ENCODE peak calls at places on chromosomes 3 and 15, in six cellular contexts. One of them, this sample, is unnamed. For H3K36me3 and H3K27me3, the result is how much of the 10 kb centered on the place peaks cover.

GRCh38 chr3:49701388-49702077 is 12.2 kb downstream of the RNF123 start:
- DNase-seq in Peyer's patch: no peak
- DNase-seq in CD8-positive, alpha-beta memory T cell: no peak
- DNase-seq in adrenal gland: no peak
- DNase-seq in right lobe of liver: no peak
- DNase-seq in esophagus muscularis mucosa: no peak
- DNase-seq in this sample: no peak

GRCh38 chr15:70098461-70099166 is 897 bp upstream of the TLE3 start:
- DNase-seq in right lobe of liver: peak
- DNase-seq in Peyer's patch: peak
- DNase-seq in adrenal gland: peak
- DNase-seq in esophagus muscularis mucosa: no peak
- DNase-seq in CD8-positive, alpha-beta memory T cell: peak
- DNase-seq in this sample: no peak

GRCh38 chr3:140994316-140994715 is 52.7 kb downstream of the SLC25A36 start:
- DNase-seq in CD8-positive, alpha-beta memory T cell: no peak
- DNase-seq in esophagus muscularis mucosa: no peak
- DNase-seq in right lobe of liver: no peak
- DNase-seq in adrenal gland: no peak
- DNase-seq in Peyer's patch: no peak
- DNase-seq in this sample: no peak

GRCh38 chr15:82540984-82541431 is 751 bp upstream of the RPS17 start:
- DNase-seq in Peyer's patch: no peak
- DNase-seq in esophagus muscularis mucosa: no peak
- DNase-seq in right lobe of liver: no peak
- DNase-seq in adrenal gland: peak
- DNase-seq in CD8-positive, alpha-beta memory T cell: no peak
- DNase-seq in this sample: no peak

GRCh38 chr15:50363612-50364011 is 8.6 kb upstream of the GABPB1 start:
- DNase-seq in CD8-positive, alpha-beta memory T cell: no peak
- DNase-seq in adrenal gland: no peak
- DNase-seq in esophagus muscularis mucosa: no peak
- DNase-seq in Peyer's patch: no peak
- DNase-seq in right lobe of liver: no peak
- DNase-seq in this sample: no peak

GRCh38 chr3:107684431-107684925 is 161.7 kb downstream of the BBX start:
- DNase-seq in adrenal gland: no peak
- DNase-seq in right lobe of liver: no peak
- DNase-seq in CD8-positive, alpha-beta memory T cell: peak
- DNase-seq in esophagus muscularis mucosa: no peak
- DNase-seq in Peyer's patch: no peak
- DNase-seq in this sample: peak

GRCh38 chr3:111103807-111104206 is 32.2 kb downstream of the NECTIN3 start:
- DNase-seq in Peyer's patch: no peak
- DNase-seq in adrenal gland: no peak
- DNase-seq in esophagus muscularis mucosa: no peak
- DNase-seq in CD8-positive, alpha-beta memory T cell: no peak
- DNase-seq in right lobe of liver: no peak
- DNase-seq in this sample: no peak

GRCh38 chr3:50574280-50574831 is 5.0 kb downstream of the HEMK1 start:
- DNase-seq in adrenal gland: no peak
- DNase-seq in esophagus muscularis mucosa: no peak
- DNase-seq in Peyer's patch: no peak
- DNase-seq in right lobe of liver: no peak
- DNase-seq in CD8-positive, alpha-beta memory T cell: no peak
- DNase-seq in this sample: no peak

GRCh38 chr3:127035672-127036071 is 52.8 kb downstream of the PLXNA1 start:
- DNase-seq in right lobe of liver: peak
- DNase-seq in CD8-positive, alpha-beta memory T cell: no peak
- DNase-seq in adrenal gland: peak
- DNase-seq in Peyer's patch: peak
- DNase-seq in esophagus muscularis mucosa: no peak
- DNase-seq in this sample: no peak

GRCh38 chr3:172034786-172035685 is 4.3 kb upstream of the FNDC3B start:
- DNase-seq in CD8-positive, alpha-beta memory T cell: peak
- DNase-seq in esophagus muscularis mucosa: no peak
- DNase-seq in right lobe of liver: no peak
- DNase-seq in adrenal gland: no peak
- DNase-seq in Peyer's patch: no peak
- DNase-seq in this sample: no peak

GRCh38 chr3:101836907-101837598 is 12.3 kb upstream of the NFKBIZ start:
- DNase-seq in right lobe of liver: no peak
- DNase-seq in adrenal gland: no peak
- DNase-seq in Peyer's patch: no peak
- DNase-seq in CD8-positive, alpha-beta memory T cell: no peak
- DNase-seq in esophagus muscularis mucosa: no peak
- DNase-seq in this sample: no peak

GRCh38 chr15:52217186-52217585 is 26.0 kb upstream of the GNB5 start:
- DNase-seq in right lobe of liver: no peak
- DNase-seq in Peyer's patch: no peak
- DNase-seq in adrenal gland: no peak
- DNase-seq in CD8-positive, alpha-beta memory T cell: no peak
- DNase-seq in esophagus muscularis mucosa: no peak
- DNase-seq in this sample: no peak

GRCh38 chr3:186946756-186947375 is 16.5 kb downstream of the ST6GAL1 start:
- DNase-seq in adrenal gland: no peak
- DNase-seq in esophagus muscularis mucosa: no peak
- DNase-seq in CD8-positive, alpha-beta memory T cell: no peak
- DNase-seq in right lobe of liver: no peak
- DNase-seq in Peyer's patch: no peak
- DNase-seq in this sample: no peak

GRCh38 chr3:186940965-186941364 is 10.6 kb downstream of the ST6GAL1 start:
- DNase-seq in esophagus muscularis mucosa: no peak
- DNase-seq in right lobe of liver: no peak
- DNase-seq in CD8-positive, alpha-beta memory T cell: no peak
- DNase-seq in adrenal gland: no peak
- DNase-seq in Peyer's patch: no peak
- DNase-seq in this sample: no peak

GRCh38 chr3:186942168-186942567 is 11.8 kb downstream of the ST6GAL1 start:
- DNase-seq in CD8-positive, alpha-beta memory T cell: no peak
- DNase-seq in esophagus muscularis mucosa: no peak
- DNase-seq in right lobe of liver: no peak
- DNase-seq in Peyer's patch: no peak
- DNase-seq in adrenal gland: no peak
- DNase-seq in this sample: no peak

GRCh38 chr3:186949281-186949982 is 19.1 kb downstream of the ST6GAL1 start:
- DNase-seq in adrenal gland: no peak
- DNase-seq in esophagus muscularis mucosa: no peak
- DNase-seq in CD8-positive, alpha-beta memory T cell: no peak
- DNase-seq in Peyer's patch: no peak
- DNase-seq in right lobe of liver: no peak
- DNase-seq in this sample: no peak

DNA sequence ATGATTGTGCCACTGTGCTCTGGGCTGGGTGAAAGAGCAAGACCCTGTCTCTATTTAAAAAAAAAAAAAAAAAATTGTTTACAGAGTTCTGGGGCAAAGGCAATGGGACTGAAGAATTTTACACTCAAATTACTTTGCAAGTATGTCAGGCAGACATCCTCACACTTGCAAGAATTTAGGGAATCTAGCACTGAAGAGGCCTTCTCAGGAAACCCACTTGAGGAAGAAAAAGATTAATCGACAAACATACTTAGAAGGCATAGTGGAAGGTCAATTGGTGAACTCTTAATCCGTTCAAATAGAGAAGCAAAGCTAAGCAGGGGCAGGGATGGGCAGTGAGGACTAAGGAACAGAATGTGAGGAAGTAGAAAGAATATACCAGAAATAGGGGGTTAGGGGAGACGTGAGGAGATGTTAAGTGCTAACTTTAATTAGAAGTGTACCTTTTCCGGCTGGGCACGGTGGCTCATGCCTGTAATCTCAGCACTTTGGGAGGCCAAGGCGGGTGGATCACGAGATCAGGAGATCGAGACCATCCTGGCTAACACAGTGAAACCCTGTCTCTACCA is 15.0 kb downstream of the ST6GAL1 start:
- DNase-seq in Peyer's patch: no peak
- DNase-seq in CD8-positive, alpha-beta memory T cell: no peak
- DNase-seq in adrenal gland: no peak
- DNase-seq in right lobe of liver: no peak
- DNase-seq in esophagus muscularis mucosa: no peak
- DNase-seq in this sample: no peak
- H3K36me3 ChIP-seq in Peyer's patch: under half
- H3K36me3 ChIP-seq in CD8-positive, alpha-beta memory T cell: under half
- H3K36me3 ChIP-seq in adrenal gland: under half
- H3K36me3 ChIP-seq in right lobe of liver: under half
- H3K36me3 ChIP-seq in esophagus muscularis mucosa: under half
- H3K36me3 ChIP-seq in this sample: under half

DNA sequence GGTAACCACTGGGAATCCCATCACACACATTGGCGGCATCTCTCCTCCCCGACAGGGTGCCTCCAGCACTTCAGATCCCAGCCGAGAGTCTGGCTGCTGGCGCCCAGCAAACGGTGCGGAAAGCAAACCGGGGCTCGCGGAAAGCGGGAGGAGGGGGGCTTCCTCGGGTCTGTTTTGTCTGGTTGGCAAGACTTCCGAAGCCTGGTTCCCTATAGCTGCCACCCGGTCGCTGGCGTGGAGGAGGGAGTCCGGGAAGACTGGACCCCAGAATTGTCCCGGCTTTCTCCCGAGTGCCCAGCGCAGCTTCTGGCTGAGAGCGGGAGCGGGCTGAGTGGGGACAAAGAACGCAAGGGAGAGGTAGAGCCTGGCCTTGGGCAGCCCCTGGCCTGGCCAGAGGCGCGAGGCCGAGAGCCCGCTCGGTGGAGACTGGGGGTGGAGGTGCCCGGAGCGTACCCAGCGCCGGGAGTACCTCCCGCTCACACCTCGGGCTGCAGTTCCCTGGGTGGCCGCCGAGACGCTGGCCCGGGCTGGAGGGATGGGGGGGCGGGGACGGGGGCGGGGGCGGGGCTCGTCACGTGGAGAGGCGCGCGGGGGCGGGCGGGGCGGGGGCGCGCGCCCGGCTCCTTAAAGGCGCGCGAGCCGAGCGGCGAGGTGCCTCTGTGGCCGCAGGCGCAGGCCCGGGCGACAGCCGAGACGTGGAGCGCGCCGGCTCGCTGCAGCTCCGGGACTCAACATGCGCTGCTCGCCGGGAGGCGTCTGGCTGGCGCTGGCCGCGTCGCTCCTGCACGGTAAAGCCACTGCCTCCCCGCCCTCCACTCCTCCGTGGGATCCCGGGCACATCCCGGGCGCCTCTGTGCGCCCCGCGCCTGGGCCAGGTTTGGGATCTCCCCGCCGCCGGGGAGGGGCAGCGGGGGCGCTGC is at the start of gene CHRNA7:
- DNase-seq in esophagus muscularis mucosa: no peak
- DNase-seq in adrenal gland: peak
- DNase-seq in CD8-positive, alpha-beta memory T cell: no peak
- DNase-seq in Peyer's patch: peak
- DNase-seq in right lobe of liver: peak
- DNase-seq in this sample: no peak
- H3K27me3 ChIP-seq in esophagus muscularis mucosa: under half
- H3K27me3 ChIP-seq in adrenal gland: under half
- H3K27me3 ChIP-seq in CD8-positive, alpha-beta memory T cell: under half
- H3K27me3 ChIP-seq in Peyer's patch: under half
- H3K27me3 ChIP-seq in right lobe of liver: under half
- H3K27me3 ChIP-seq in this sample: under half

DNA sequence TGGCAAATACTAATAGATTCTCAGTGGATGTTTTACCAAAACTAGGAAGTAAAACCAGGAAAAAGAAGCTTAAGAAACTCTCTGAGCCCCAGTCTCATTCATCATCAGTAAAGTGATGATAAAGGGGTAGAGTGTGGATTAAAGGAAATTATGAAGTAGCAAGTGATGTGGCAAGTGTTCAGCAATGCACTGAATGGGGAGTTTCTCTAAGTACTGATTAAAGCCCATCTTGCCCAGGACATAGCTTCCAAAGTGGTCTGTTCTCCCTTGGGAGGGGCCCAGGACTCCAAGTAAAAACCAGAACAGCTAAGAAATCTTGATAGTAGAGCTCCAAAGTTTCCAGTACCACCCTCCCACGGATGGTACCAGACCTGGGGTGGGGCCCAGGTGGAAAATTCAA is 137.3 kb downstream of the WNT5A start:
- DNase-seq in esophagus muscularis mucosa: no peak
- DNase-seq in adrenal gland: no peak
- DNase-seq in CD8-positive, alpha-beta memory T cell: no peak
- DNase-seq in Peyer's patch: no peak
- DNase-seq in right lobe of liver: no peak
- DNase-seq in this sample: no peak
- H3K27ac ChIP-seq in esophagus muscularis mucosa: no peak
- H3K27ac ChIP-seq in adrenal gland: no peak
- H3K27ac ChIP-seq in CD8-positive, alpha-beta memory T cell: no peak
- H3K27ac ChIP-seq in Peyer's patch: no peak
- H3K27ac ChIP-seq in right lobe of liver: no peak
- H3K27ac ChIP-seq in this sample: no peak

DNA sequence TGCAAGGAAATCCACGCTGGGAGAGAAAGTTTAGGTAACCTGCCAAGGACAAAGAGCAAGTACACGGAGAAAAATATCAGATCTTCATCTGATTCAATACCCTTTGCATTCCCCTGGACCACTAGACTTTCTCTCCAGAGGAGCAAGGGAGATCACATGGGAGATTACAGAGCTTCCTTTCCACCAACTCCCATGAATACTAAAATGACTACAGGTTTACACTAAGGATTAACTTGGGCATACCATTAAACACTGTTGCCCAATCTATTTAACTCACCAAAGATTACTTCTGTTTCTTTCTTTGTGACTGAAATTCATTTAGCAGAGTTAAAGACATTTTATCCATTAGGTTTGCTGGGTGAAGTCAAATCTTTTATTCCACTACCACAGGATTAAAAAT is 71.2 kb downstream of the RYK start:
- DNase-seq in esophagus muscularis mucosa: no peak
- DNase-seq in adrenal gland: no peak
- DNase-seq in right lobe of liver: no peak
- DNase-seq in CD8-positive, alpha-beta memory T cell: no peak
- DNase-seq in Peyer's patch: no peak
- DNase-seq in this sample: no peak
- H3K36me3 ChIP-seq in esophagus muscularis mucosa: half or more
- H3K36me3 ChIP-seq in adrenal gland: under half
- H3K36me3 ChIP-seq in right lobe of liver: under half
- H3K36me3 ChIP-seq in CD8-positive, alpha-beta memory T cell: under half
- H3K36me3 ChIP-seq in Peyer's patch: under half
- H3K36me3 ChIP-seq in this sample: under half